ENCODE peak calls at places on chromosomes 11 and 22, in ten cellular contexts. G, Y, V, B, A, M, S, I, T and C are unnamed samples. For H3K4me1, the result is how much of the 10 kb centered on the place peaks cover.

GRCh38 chr11:108302121-108302785 is 79.4 kb downstream of the ATM start:
- DNase-seq in G (no peak), Y (no peak), V (no peak), B (no peak), A (no peak), M (no peak), S (no peak), I (no peak), T (peak), C (no peak)

GRCh38 chr11:11691296-11692141 is 69.7 kb upstream of the GALNT18 start:
- DNase-seq in G (no peak), Y (no peak), V (no peak), B (no peak), A (no peak), M (no peak), S (no peak), I (no peak), T (no peak), C (no peak)

GRCh38 chr11:70521475-70522260 is 123.3 kb downstream of the CTTN start:
- DNase-seq in G (no peak), Y (no peak), V (no peak), B (no peak), A (no peak), M (no peak), S (no peak), I (no peak), T (no peak), C (peak)

GRCh38 chr11:35303596-35304392 is 115.6 kb downstream of the SLC1A2 start:
- DNase-seq in G (no peak), Y (peak), V (peak), B (peak), A (peak), M (no peak), S (peak), I (no peak), T (peak), C (peak)

GRCh38 chr11:15258433-15259350 is 144.0 kb downstream of the INSC start:
- DNase-seq in G (peak), Y (no peak), V (no peak), B (peak), A (no peak), M (no peak), S (no peak), I (no peak), T (peak), C (peak)

GRCh38 chr22:20146777-20147176 is 4.1 kb downstream of the CCDC188 start:
- DNase-seq in G (no peak), Y (no peak), V (no peak), B (no peak), A (no peak), M (no peak), S (no peak), I (no peak), T (no peak), C (no peak)

GRCh38 chr11:18987454-18988231 is 48.4 kb upstream of the MRGPRX1 start:
- DNase-seq in G (peak), Y (no peak), V (no peak), B (no peak), A (no peak), M (no peak), S (no peak), I (no peak), T (peak), C (no peak)

GRCh38 chr22:45626198-45626651 is 45.4 kb upstream of the ATXN10 start:
- DNase-seq in G (peak), Y (no peak), V (no peak), B (peak), A (no peak), M (no peak), S (no peak), I (no peak), T (no peak), C (peak)

GRCh38 chr11:115287266-115287665 is 216.9 kb downstream of the CADM1 start:
- DNase-seq in G (no peak), Y (no peak), V (no peak), B (no peak), A (no peak), M (no peak), S (no peak), I (no peak), T (no peak), C (no peak)

GRCh38 chr11:73226297-73227006 is 8.4 kb downstream of the P2RY2 start:
- DNase-seq in G (no peak), Y (peak), V (peak), B (no peak), A (no peak), M (no peak), S (peak), I (no peak), T (no peak), C (no peak)

GRCh38 chr11:73225001-73225686 is 7.1 kb downstream of the P2RY2 start:
- DNase-seq in G (no peak), Y (peak), V (peak), B (no peak), A (no peak), M (no peak), S (peak), I (no peak), T (no peak), C (no peak)

GRCh38 chr11:73223998-73224730 is 6.1 kb downstream of the P2RY2 start:
- DNase-seq in G (no peak), Y (peak), V (peak), B (no peak), A (no peak), M (no peak), S (peak), I (no peak), T (no peak), C (no peak)

GRCh38 chr11:73227571-73228211 is 9.6 kb downstream of the P2RY2 start:
- DNase-seq in G (peak), Y (peak), V (peak), B (no peak), A (no peak), M (no peak), S (peak), I (no peak), T (no peak), C (peak)

DNA sequence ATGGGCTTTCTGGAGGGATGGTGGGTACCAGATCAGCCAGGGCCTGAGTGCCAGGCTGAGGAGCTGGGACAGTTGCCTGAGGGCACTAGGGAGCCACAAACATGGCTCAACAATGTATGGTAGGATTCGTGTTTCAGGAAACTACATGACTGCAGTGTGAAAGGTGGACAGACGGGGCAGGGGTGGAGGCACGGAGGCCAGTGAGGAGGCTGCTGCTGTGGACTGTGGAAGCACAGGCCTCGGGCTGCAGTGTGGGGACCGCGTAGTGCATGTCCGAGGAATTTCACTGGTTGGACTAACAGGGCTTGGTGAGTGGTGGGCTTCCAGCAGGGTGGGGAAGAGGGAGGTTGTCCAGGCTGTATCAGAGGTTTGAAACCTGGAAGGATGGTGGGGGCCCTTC is 7.8 kb downstream of the P2RY2 start:
- DNase-seq in G (no peak), Y (peak), V (peak), B (no peak), A (no peak), M (no peak), S (peak), I (no peak), T (no peak), C (no peak)
- H3K4me1 ChIP-seq in G (under half), Y (under half), V (under half), B (under half), A (under half), M (half or more), S (under half), I (under half), T (under half), C (under half)

DNA sequence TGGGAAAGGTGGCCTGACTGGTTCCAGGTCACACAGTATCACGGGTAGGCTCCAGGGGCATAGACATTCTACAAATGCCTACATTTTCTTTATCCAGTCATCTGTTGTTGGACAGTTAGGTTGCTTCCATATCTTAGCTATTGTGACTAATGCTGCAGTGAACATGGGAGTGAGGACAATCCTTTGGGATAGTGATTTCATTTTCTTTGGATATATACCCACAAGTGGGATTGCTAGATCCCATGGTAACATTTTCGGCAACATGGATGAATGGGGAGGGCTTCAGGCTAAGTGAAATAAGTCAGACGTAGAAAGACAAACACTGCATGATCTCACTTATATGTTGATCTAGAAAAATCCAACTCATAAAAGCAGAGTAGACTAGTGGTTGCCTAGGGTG is 744.3 kb downstream of the NTM start:
- DNase-seq in G (no peak), Y (no peak), V (no peak), B (no peak), A (no peak), M (no peak), S (no peak), I (no peak), T (no peak), C (no peak)
- TF ChIP-seq POLR2A in G (no peak), Y (no peak), V (no peak), B (no peak), A (no peak), M (no peak), S (no peak), I (no peak), T (no peak), C (no peak)

GRCh38 chr11:13152736-13153541 is 124.7 kb upstream of the BMAL1 start:
- DNase-seq in G (no peak), Y (no peak), V (no peak), B (peak), A (no peak), M (no peak), S (no peak), I (peak), T (peak), C (no peak)
- H3K4me1 ChIP-seq in G (under half), Y (under half), V (under half), B (under half), A (under half), M (under half), S (under half), I (under half), T (under half), C (under half)

DNA sequence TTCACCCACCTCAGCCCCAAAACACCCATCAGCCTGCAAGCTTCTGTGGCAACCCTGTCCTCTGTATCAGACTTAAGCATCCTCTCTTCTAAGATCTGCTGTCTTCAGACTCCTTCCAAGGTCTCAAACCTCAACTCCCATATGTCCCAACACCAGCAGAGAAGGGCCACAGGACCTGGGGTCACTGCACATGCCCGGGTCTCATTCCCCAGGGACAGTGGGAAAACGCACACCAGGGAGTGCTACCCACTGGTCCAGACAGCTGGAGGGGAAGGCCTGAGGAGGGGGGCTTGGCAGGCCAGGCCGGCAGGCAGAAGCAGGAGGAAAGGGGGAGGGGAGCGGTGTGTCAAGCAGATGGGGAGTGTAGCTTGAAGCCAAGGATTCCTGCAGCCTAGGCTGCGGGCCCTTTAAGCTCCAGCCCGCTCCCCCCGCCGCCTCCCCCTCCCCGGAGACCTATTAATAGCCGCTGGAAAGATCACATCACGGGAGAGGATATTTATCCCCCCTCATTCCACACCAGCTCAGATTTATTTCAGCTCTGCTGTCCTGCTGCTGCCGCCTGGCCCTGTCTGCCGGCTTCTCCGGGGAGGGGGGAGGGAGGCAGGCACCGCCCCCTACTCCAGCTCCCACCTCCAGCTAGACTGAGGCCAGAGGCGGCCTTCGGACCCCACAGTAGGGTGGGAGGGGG is 16.7 kb downstream of the BCL9L start:
- DNase-seq in G (no peak), Y (peak), V (peak), B (peak), A (peak), M (no peak), S (peak), I (peak), T (peak), C (peak)
- TF ChIP-seq POLR2A in G (peak), Y (peak), V (peak), B (peak), A (peak), M (no peak), S (peak), I (no peak), T (peak), C (no peak)